ENCODE peak calls at places on chromosomes 5 and 9, in six cellular contexts. One of them, this sample, is unnamed.

GRCh38 chr5:1952456-1953099 is 69.9 kb upstream of the IRX4 start:
- DNase-seq in GM23338: peak
- DNase-seq in HFF-Myc: no peak
- DNase-seq in esophagus squamous epithelium: no peak
- DNase-seq in mammary epithelial cell: no peak
- DNase-seq in stomach: no peak
- DNase-seq in this sample: no peak

GRCh38 chr5:469752-470483 is 26.9 kb downstream of the EXOC3 start:
- DNase-seq in GM23338: no peak
- DNase-seq in HFF-Myc: no peak
- DNase-seq in esophagus squamous epithelium: no peak
- DNase-seq in mammary epithelial cell: no peak
- DNase-seq in stomach: no peak
- DNase-seq in this sample: no peak

GRCh38 chr5:77368367-77368766 is 123.7 kb downstream of the WDR41 start:
- DNase-seq in GM23338: no peak
- DNase-seq in HFF-Myc: no peak
- DNase-seq in esophagus squamous epithelium: no peak
- DNase-seq in mammary epithelial cell: no peak
- DNase-seq in stomach: no peak
- DNase-seq in this sample: no peak

GRCh38 chr5:174559141-174559540 is 165.2 kb upstream of the MSX2 start:
- DNase-seq in GM23338: no peak
- DNase-seq in HFF-Myc: no peak
- DNase-seq in esophagus squamous epithelium: no peak
- DNase-seq in mammary epithelial cell: peak
- DNase-seq in stomach: no peak
- DNase-seq in this sample: peak

GRCh38 chr9:88917375-88917774 is 73.9 kb upstream of the S1PR3 start:
- DNase-seq in GM23338: no peak
- DNase-seq in HFF-Myc: no peak
- DNase-seq in esophagus squamous epithelium: no peak
- DNase-seq in mammary epithelial cell: no peak
- DNase-seq in stomach: no peak
- DNase-seq in this sample: no peak

GRCh38 chr9:91151014-91151740 is 210.5 kb downstream of the AUH start:
- DNase-seq in GM23338: no peak
- DNase-seq in HFF-Myc: peak
- DNase-seq in esophagus squamous epithelium: no peak
- DNase-seq in mammary epithelial cell: peak
- DNase-seq in stomach: no peak
- DNase-seq in this sample: peak

GRCh38 chr5:55672477-55672911 is 39.6 kb downstream of the SLC38A9 start:
- DNase-seq in GM23338: no peak
- DNase-seq in HFF-Myc: no peak
- DNase-seq in esophagus squamous epithelium: no peak
- DNase-seq in mammary epithelial cell: peak
- DNase-seq in stomach: no peak
- DNase-seq in this sample: no peak

GRCh38 chr5:72767289-72768010 is 49.0 kb upstream of the TNPO1 start:
- DNase-seq in GM23338: peak
- DNase-seq in HFF-Myc: no peak
- DNase-seq in esophagus squamous epithelium: no peak
- DNase-seq in mammary epithelial cell: no peak
- DNase-seq in stomach: no peak
- DNase-seq in this sample: no peak

GRCh38 chr5:147234825-147235635 is at the start of gene STK32A:
- DNase-seq in GM23338: peak
- DNase-seq in HFF-Myc: no peak
- DNase-seq in esophagus squamous epithelium: no peak
- DNase-seq in mammary epithelial cell: peak
- DNase-seq in stomach: peak
- DNase-seq in this sample: no peak

GRCh38 chr5:155530046-155530445 is 516.5 kb downstream of the KIF4B start:
- DNase-seq in GM23338: no peak
- DNase-seq in HFF-Myc: no peak
- DNase-seq in esophagus squamous epithelium: no peak
- DNase-seq in mammary epithelial cell: peak
- DNase-seq in stomach: no peak
- DNase-seq in this sample: no peak

GRCh38 chr5:146111409-146111808 is 6.0 kb upstream of the PLAC8L1 start:
- DNase-seq in GM23338: no peak
- DNase-seq in HFF-Myc: no peak
- DNase-seq in esophagus squamous epithelium: no peak
- DNase-seq in mammary epithelial cell: no peak
- DNase-seq in stomach: peak
- DNase-seq in this sample: no peak

DNA sequence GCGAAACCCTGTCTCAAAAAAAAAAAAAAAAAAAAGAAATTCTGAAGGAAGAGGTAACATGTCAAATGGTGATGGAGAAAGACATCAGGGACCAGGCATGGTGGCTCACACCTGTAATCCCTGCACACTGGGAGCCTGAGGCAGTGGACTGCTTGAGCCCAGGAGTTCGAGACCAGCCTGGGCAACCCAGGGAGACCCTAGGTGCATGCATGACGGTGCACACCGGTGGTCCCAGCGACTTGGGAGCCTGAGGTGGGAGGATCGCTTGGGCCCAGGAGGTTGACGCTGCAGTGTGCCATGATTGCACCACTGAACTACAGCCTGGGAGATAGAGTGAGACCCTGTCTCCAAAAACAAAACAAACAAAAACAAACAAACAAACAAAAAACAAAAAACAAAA is 1.8 kb downstream of the ISCA1 start:
- DNase-seq in GM23338: no peak
- DNase-seq in HFF-Myc: no peak
- DNase-seq in esophagus squamous epithelium: no peak
- DNase-seq in mammary epithelial cell: no peak
- DNase-seq in stomach: no peak
- DNase-seq in this sample: no peak
- TF ChIP-seq CTCF in GM23338: no peak
- TF ChIP-seq CTCF in HFF-Myc: no peak
- TF ChIP-seq CTCF in esophagus squamous epithelium: no peak
- TF ChIP-seq CTCF in mammary epithelial cell: no peak
- TF ChIP-seq CTCF in stomach: no peak
- TF ChIP-seq CTCF in this sample: no peak

DNA sequence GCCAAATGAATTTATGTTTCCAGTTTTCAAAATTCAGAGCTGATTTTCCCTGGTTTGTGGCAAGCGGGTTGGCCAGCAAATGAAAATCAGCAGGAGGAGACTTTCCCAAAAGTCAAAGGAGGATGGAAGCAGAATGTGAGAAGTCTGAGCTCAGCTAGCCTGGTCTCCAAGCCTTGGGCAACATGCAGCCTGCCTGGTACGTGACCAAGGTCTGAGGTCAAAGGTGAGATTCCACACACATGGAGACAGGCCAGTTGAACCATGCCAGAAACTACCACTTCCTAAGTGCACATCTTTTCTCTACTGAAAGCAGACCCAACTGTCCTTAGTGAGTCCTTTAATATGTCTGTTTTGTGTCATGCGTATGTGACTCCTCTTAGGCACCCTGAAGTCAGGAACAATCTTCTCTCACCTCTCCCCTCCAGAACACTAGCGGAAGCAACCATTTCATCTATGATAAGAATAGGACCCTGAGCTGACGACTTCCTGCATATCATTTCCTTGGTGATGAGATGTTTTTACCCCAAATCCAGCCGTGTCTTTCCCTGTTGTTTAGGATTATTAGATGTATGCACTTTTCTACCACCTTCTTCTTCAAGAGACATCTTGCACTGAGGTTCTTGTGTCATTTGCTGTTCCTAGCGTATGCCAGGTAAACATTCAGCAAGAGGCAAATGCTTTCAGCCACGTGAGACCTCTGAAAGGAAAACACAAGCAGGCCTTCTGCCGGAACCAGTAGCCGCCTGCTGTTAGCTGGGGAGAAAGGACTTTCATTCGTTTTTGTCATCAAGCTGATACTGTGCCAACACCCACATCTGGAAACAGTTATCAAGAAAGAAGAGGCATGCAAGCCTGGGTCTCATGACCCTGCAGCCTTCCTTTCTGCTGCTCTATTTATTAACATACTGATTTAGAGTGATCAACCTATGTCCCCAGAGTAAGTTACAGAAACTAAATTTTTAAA is 9.7 kb upstream of the TGFBI start:
- DNase-seq in GM23338: no peak
- DNase-seq in HFF-Myc: peak
- DNase-seq in esophagus squamous epithelium: no peak
- DNase-seq in mammary epithelial cell: peak
- DNase-seq in stomach: no peak
- DNase-seq in this sample: peak
- H3K4me3 ChIP-seq in GM23338: no peak
- H3K4me3 ChIP-seq in HFF-Myc: no peak
- H3K4me3 ChIP-seq in esophagus squamous epithelium: no peak
- H3K4me3 ChIP-seq in mammary epithelial cell: no peak
- H3K4me3 ChIP-seq in stomach: no peak
- H3K4me3 ChIP-seq in this sample: no peak

GRCh38 chr9:95736370-95736769 is 139.1 kb upstream of the ERCC6L2 start:
- DNase-seq in GM23338: peak
- DNase-seq in HFF-Myc: no peak
- DNase-seq in esophagus squamous epithelium: no peak
- DNase-seq in mammary epithelial cell: no peak
- DNase-seq in stomach: no peak
- DNase-seq in this sample: no peak
- TF ChIP-seq CTCF in GM23338: peak
- TF ChIP-seq CTCF in HFF-Myc: peak
- TF ChIP-seq CTCF in esophagus squamous epithelium: no peak
- TF ChIP-seq CTCF in mammary epithelial cell: peak
- TF ChIP-seq CTCF in stomach: no peak
- TF ChIP-seq CTCF in this sample: peak

GRCh38 chr5:16179936-16180788 is 571 bp upstream of the MARCHF11 start:
- DNase-seq in GM23338: peak
- DNase-seq in HFF-Myc: no peak
- DNase-seq in esophagus squamous epithelium: no peak
- DNase-seq in mammary epithelial cell: no peak
- DNase-seq in stomach: no peak
- DNase-seq in this sample: no peak
- H3K4me3 ChIP-seq in GM23338: peak
- H3K4me3 ChIP-seq in HFF-Myc: no peak
- H3K4me3 ChIP-seq in esophagus squamous epithelium: peak
- H3K4me3 ChIP-seq in mammary epithelial cell: no peak
- H3K4me3 ChIP-seq in stomach: peak
- H3K4me3 ChIP-seq in this sample: no peak

GRCh38 chr9:124754289-124754688 is 16.8 kb downstream of the NR6A1 start:
- DNase-seq in GM23338: no peak
- DNase-seq in HFF-Myc: no peak
- DNase-seq in esophagus squamous epithelium: no peak
- DNase-seq in mammary epithelial cell: no peak
- DNase-seq in stomach: no peak
- DNase-seq in this sample: no peak
- TF ChIP-seq CTCF in GM23338: peak
- TF ChIP-seq CTCF in HFF-Myc: peak
- TF ChIP-seq CTCF in esophagus squamous epithelium: peak
- TF ChIP-seq CTCF in mammary epithelial cell: peak
- TF ChIP-seq CTCF in stomach: no peak
- TF ChIP-seq CTCF in this sample: peak

GRCh38 chr5:113329981-113330380 is 104.8 kb downstream of the TSSK1B start:
- DNase-seq in GM23338: no peak
- DNase-seq in HFF-Myc: no peak
- DNase-seq in esophagus squamous epithelium: no peak
- DNase-seq in mammary epithelial cell: no peak
- DNase-seq in stomach: no peak
- DNase-seq in this sample: no peak

GRCh38 chr5:113336975-113337374 is 97.8 kb downstream of the TSSK1B start:
- DNase-seq in GM23338: peak
- DNase-seq in HFF-Myc: no peak
- DNase-seq in esophagus squamous epithelium: no peak
- DNase-seq in mammary epithelial cell: peak
- DNase-seq in stomach: no peak
- DNase-seq in this sample: peak

GRCh38 chr5:113330533-113331200 is 104.1 kb downstream of the TSSK1B start:
- DNase-seq in GM23338: no peak
- DNase-seq in HFF-Myc: no peak
- DNase-seq in esophagus squamous epithelium: no peak
- DNase-seq in mammary epithelial cell: peak
- DNase-seq in stomach: no peak
- DNase-seq in this sample: no peak

GRCh38 chr5:113331201-113331551 is 103.6 kb downstream of the TSSK1B start:
- DNase-seq in GM23338: no peak
- DNase-seq in HFF-Myc: no peak
- DNase-seq in esophagus squamous epithelium: no peak
- DNase-seq in mammary epithelial cell: no peak
- DNase-seq in stomach: no peak
- DNase-seq in this sample: no peak
- H3K4me3 ChIP-seq in GM23338: no peak
- H3K4me3 ChIP-seq in HFF-Myc: no peak
- H3K4me3 ChIP-seq in esophagus squamous epithelium: no peak
- H3K4me3 ChIP-seq in mammary epithelial cell: no peak
- H3K4me3 ChIP-seq in stomach: no peak
- H3K4me3 ChIP-seq in this sample: no peak

DNA sequence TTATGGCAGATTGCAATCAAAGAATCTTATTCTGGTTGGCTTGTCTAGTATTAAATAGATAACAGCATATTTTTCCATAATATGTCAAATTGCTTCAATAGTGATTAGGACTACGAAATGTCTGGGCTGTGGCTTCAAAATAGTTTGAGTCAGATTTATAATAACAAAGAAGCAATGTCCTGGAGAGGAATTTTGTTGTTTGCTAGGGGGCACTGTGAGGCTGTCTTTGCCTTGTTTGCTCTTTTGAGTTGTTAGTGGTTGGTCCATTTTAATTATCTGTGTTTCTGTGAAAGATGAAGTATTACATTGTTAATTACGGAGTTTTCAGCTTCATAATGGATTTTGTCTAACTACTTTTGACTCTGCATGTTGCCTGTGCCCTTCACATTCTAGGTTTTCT is 713.6 kb downstream of the TLE4 start:
- DNase-seq in GM23338: peak
- DNase-seq in HFF-Myc: no peak
- DNase-seq in esophagus squamous epithelium: no peak
- DNase-seq in mammary epithelial cell: peak
- DNase-seq in stomach: no peak
- DNase-seq in this sample: peak
- TF ChIP-seq CTCF in GM23338: peak
- TF ChIP-seq CTCF in HFF-Myc: no peak
- TF ChIP-seq CTCF in esophagus squamous epithelium: no peak
- TF ChIP-seq CTCF in mammary epithelial cell: peak
- TF ChIP-seq CTCF in stomach: no peak
- TF ChIP-seq CTCF in this sample: peak

GRCh38 chr9:95854386-95855015 is 21.0 kb upstream of the ERCC6L2 start:
- DNase-seq in GM23338: no peak
- DNase-seq in HFF-Myc: no peak
- DNase-seq in esophagus squamous epithelium: no peak
- DNase-seq in mammary epithelial cell: peak
- DNase-seq in stomach: no peak
- DNase-seq in this sample: peak
- H3K4me3 ChIP-seq in GM23338: no peak
- H3K4me3 ChIP-seq in HFF-Myc: no peak
- H3K4me3 ChIP-seq in esophagus squamous epithelium: no peak
- H3K4me3 ChIP-seq in mammary epithelial cell: no peak
- H3K4me3 ChIP-seq in stomach: no peak
- H3K4me3 ChIP-seq in this sample: no peak

DNA sequence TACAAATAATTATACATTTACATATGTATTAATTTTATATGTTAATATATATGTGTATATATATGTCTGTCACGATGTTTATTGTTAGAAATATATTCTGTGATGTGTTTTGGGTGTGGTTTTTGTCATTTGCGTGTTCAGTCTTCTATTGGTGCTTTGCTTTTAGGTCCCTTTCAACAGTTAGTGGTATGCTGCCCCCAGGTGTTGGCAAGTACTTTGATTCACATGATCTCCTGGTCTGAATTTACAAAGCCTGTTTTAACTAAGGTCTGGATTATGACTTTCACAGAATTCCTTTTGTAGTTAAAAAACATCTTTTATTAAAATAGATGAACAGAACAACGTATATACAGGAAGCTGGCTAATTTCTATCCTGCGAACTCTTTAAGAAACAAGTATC is 271.5 kb downstream of the CCDC171 start:
- DNase-seq in GM23338: peak
- DNase-seq in HFF-Myc: peak
- DNase-seq in esophagus squamous epithelium: no peak
- DNase-seq in mammary epithelial cell: no peak
- DNase-seq in stomach: no peak
- DNase-seq in this sample: peak
- TF ChIP-seq CTCF in GM23338: peak
- TF ChIP-seq CTCF in HFF-Myc: peak
- TF ChIP-seq CTCF in esophagus squamous epithelium: no peak
- TF ChIP-seq CTCF in mammary epithelial cell: no peak
- TF ChIP-seq CTCF in stomach: no peak
- TF ChIP-seq CTCF in this sample: peak